ENCODE peak calls at places on chromosomes 3 and 15, in eight cellular contexts. G is neuronal stem cell; W is A172; E is stimulated activated CD8-positive, alpha-beta memory T cell treated with anti-CD3 and anti-CD28 coated beads, Interleukin-12 subunit alpha, Interleukin-12 subunit beta, amount 100 ng/mL, for 4 hours; Q is HFF-Myc; U is DMS153; F is progenitor cell of endocrine pancreas; C is GM12891. K is an unnamed sample.
A peak's percentile ranks its signal among the peaks of the same experiment; 100 is the strongest.

GRCh38 chr3:105958237-105959000 is 89.6 kb upstream of the CBLB start:
- DNase-seq in G (no peak), W (no peak), E (no peak), Q (no peak), U (no peak), F (no peak), C (no peak), K (no peak)

GRCh38 chr3:46668591-46668990 is 24.9 kb downstream of the ALS2CL start:
- DNase-seq in G (no peak), W (no peak), E (no peak), Q (no peak), U (no peak), F (no peak), C (peak; percentile 2), K (peak; percentile 1)

GRCh38 chr3:36677331-36678007 is 86.9 kb downstream of the DCLK3 start:
- DNase-seq in G (no peak), W (peak; percentile 79), E (no peak), Q (no peak), U (no peak), F (no peak), C (no peak), K (no peak)

GRCh38 chr15:100230784-100231183 is 111.0 kb downstream of the ADAMTS17 start:
- DNase-seq in G (no peak), W (no peak), E (no peak), Q (no peak), U (no peak), F (no peak), C (no peak), K (no peak)

GRCh38 chr3:120850326-120851295 is 57.4 kb upstream of the STXBP5L start:
- DNase-seq in G (no peak), W (peak; percentile 49), E (no peak), Q (no peak), U (peak; percentile 89), F (no peak), C (no peak), K (no peak)

GRCh38 chr3:6526321-6526720 is 334.6 kb upstream of the GRM7 start:
- DNase-seq in G (no peak), W (no peak), E (no peak), Q (no peak), U (no peak), F (no peak), C (no peak), K (no peak)

GRCh38 chr15:65937476-65937875 is 68.2 kb downstream of the RAB11A start:
- DNase-seq in G (no peak), W (peak; percentile 40), E (no peak), Q (no peak), U (peak; percentile 5), F (no peak), C (no peak), K (no peak)

GRCh38 chr3:23806322-23807160 is 786 bp downstream of the UBE2E1 start:
- DNase-seq in G (peak; percentile 41), W (peak; percentile 7), E (no peak), Q (no peak), U (no peak), F (peak; percentile 14), C (no peak), K (peak; percentile 28)

GRCh38 chr15:31365655-31366127 is 39.1 kb downstream of the KLF13 start:
- DNase-seq in G (peak; percentile 46), W (no peak), E (peak; percentile 55), Q (peak; percentile 35), U (no peak), F (peak; percentile 35), C (peak; percentile 76), K (peak; percentile 48)

GRCh38 chr15:90512281-90512680 is 17.4 kb upstream of the CRTC3 start:
- DNase-seq in G (no peak), W (no peak), E (no peak), Q (no peak), U (no peak), F (no peak), C (no peak), K (no peak)

GRCh38 chr15:45143946-45144345 is 14.2 kb downstream of the DUOX1 start:
- DNase-seq in G (no peak), W (no peak), E (no peak), Q (no peak), U (no peak), F (no peak), C (no peak), K (no peak)

GRCh38 chr15:81296673-81297072 is 27.3 kb downstream of the STARD5 start:
- DNase-seq in G (no peak), W (peak; percentile 36), E (peak; percentile 47), Q (no peak), U (no peak), F (no peak), C (peak; percentile 28), K (peak; percentile 56)

GRCh38 chr15:53202876-53203275 is 412.7 kb upstream of the ONECUT1 start:
- DNase-seq in G (no peak), W (no peak), E (no peak), Q (no peak), U (no peak), F (no peak), C (no peak), K (no peak)

GRCh38 chr3:124248471-124249028 is 256.6 kb upstream of the ROPN1 start:
- DNase-seq in G (no peak), W (peak; percentile 89), E (no peak), Q (peak; percentile 58), U (no peak), F (no peak), C (no peak), K (no peak)

GRCh38 chr3:66107855-66108254 is 69.1 kb upstream of the MAGI1 start:
- DNase-seq in G (no peak), W (peak; percentile 49), E (no peak), Q (peak; percentile 79), U (no peak), F (no peak), C (no peak), K (no peak)

GRCh38 chr3:179234244-179234643 is 16.7 kb downstream of the KCNMB3 start:
- DNase-seq in G (no peak), W (no peak), E (no peak), Q (no peak), U (no peak), F (no peak), C (no peak), K (no peak)

GRCh38 chr15:67192185-67192584 is 62.3 kb downstream of the AAGAB start:
- DNase-seq in G (no peak), W (no peak), E (no peak), Q (no peak), U (no peak), F (no peak), C (no peak), K (no peak)

GRCh38 chr3:15420871-15421270 is 6.5 kb downstream of the METTL6 start:
- DNase-seq in G (no peak), W (peak; percentile 48), E (no peak), Q (no peak), U (no peak), F (no peak), C (no peak), K (no peak)

GRCh38 chr3:114884213-114884923 is 262.7 kb downstream of the ZBTB20 start:
- DNase-seq in G (no peak), W (no peak), E (no peak), Q (no peak), U (no peak), F (no peak), C (no peak), K (no peak)

GRCh38 chr3:24069045-24069444 is 124.0 kb downstream of the NR1D2 start:
- DNase-seq in G (no peak), W (peak; percentile 11), E (no peak), Q (no peak), U (no peak), F (no peak), C (no peak), K (no peak)

GRCh38 chr3:166263460-166263859 is 426.2 kb upstream of the BCHE start:
- DNase-seq in G (no peak), W (no peak), E (no peak), Q (no peak), U (no peak), F (no peak), C (no peak), K (no peak)

K was measured in activated B cell treated with CpG ODN at 0.5 μM for 24 hours.